ENCODE peak calls at places on chromosome 21, in ten cellular contexts. S is GM12865, D is NCI-H1694, B is OCI-LY7, G is G401, V is GM10248, I is pancreas, T is T-helper 17 cell, H is colonic mucosa, P is NCI-H1092. F is an unnamed sample.

GRCh38 chr21:42495027-42495426 is 997 bp downstream of the RSPH1 start:
- DNase-seq in S (no peak), D (no peak), B (no peak), G (no peak), V (no peak), I (no peak), T (no peak), H (no peak), P (no peak), F (no peak)

GRCh38 chr21:32949701-32950100 is 76.0 kb upstream of the OLIG2 start:
- DNase-seq in S (no peak), D (no peak), B (no peak), G (no peak), V (no peak), I (no peak), T (no peak), H (no peak), P (no peak), F (no peak)

GRCh38 chr21:33196956-33197374 is 32.8 kb upstream of the IFNAR2 start:
- DNase-seq in S (peak), D (peak), B (peak), G (peak), V (peak), I (peak), T (peak), H (peak), P (peak), F (peak)

GRCh38 chr21:46226920-46227599 is 1.5 kb downstream of the LSS start:
- DNase-seq in S (peak), D (no peak), B (peak), G (peak), V (peak), I (peak), T (no peak), H (no peak), P (no peak), F (no peak)

GRCh38 chr21:35850029-35850428 is 210.3 kb downstream of the SETD4 start:
- DNase-seq in S (no peak), D (no peak), B (no peak), G (no peak), V (no peak), I (no peak), T (no peak), H (no peak), P (no peak), F (no peak)

GRCh38 chr21:46394819-46395152 is 63.9 kb upstream of the DIP2A start:
- DNase-seq in S (no peak), D (peak), B (no peak), G (no peak), V (no peak), I (no peak), T (no peak), H (no peak), P (peak), F (no peak)

GRCh38 chr21:34754690-34755647 is 86.2 kb downstream of the CLIC6 start:
- DNase-seq in S (no peak), D (no peak), B (no peak), G (no peak), V (no peak), I (no peak), T (no peak), H (no peak), P (no peak), F (no peak)

GRCh38 chr21:42081138-42081537 is 10.0 kb downstream of the UMODL1 start:
- DNase-seq in S (no peak), D (no peak), B (no peak), G (no peak), V (no peak), I (no peak), T (no peak), H (no peak), P (no peak), F (no peak)

GRCh38 chr21:25428537-25428936 is 178.7 kb downstream of the MRPL39 start:
- DNase-seq in S (peak), D (no peak), B (no peak), G (no peak), V (no peak), I (no peak), T (no peak), H (no peak), P (no peak), F (no peak)

GRCh38 chr21:34199121-34199910 is 125.9 kb downstream of the MRPS6 start:
- DNase-seq in S (no peak), D (no peak), B (no peak), G (peak), V (no peak), I (no peak), T (no peak), H (no peak), P (no peak), F (no peak)

GRCh38 chr21:28627261-28627660 is 365.4 kb downstream of the LTN1 start:
- DNase-seq in S (no peak), D (no peak), B (no peak), G (no peak), V (no peak), I (no peak), T (no peak), H (no peak), P (no peak), F (no peak)

GRCh38 chr21:42655797-42656770 is 2.7 kb downstream of the PDE9A start:
- DNase-seq in S (no peak), D (no peak), B (peak), G (peak), V (no peak), I (no peak), T (no peak), H (peak), P (no peak), F (no peak)

GRCh38 chr21:46624050-46624449 is 11.4 kb upstream of the PRMT2 start:
- DNase-seq in S (no peak), D (no peak), B (no peak), G (no peak), V (no peak), I (no peak), T (no peak), H (no peak), P (no peak), F (no peak)

GRCh38 chr21:35226960-35227741 is 178.0 kb upstream of the RUNX1 start:
- DNase-seq in S (peak), D (no peak), B (peak), G (no peak), V (no peak), I (no peak), T (no peak), H (no peak), P (no peak), F (no peak)

GRCh38 chr21:42009018-42009830 is 936 bp downstream of the ZBTB21 start:
- DNase-seq in S (peak), D (no peak), B (peak), G (peak), V (peak), I (peak), T (peak), H (peak), P (peak), F (no peak)

GRCh38 chr21:35578831-35579470 is 481.4 kb downstream of the SETD4 start:
- DNase-seq in S (no peak), D (no peak), B (no peak), G (no peak), V (no peak), I (no peak), T (no peak), H (no peak), P (no peak), F (no peak)

GRCh38 chr21:44917446-44918106 is 3.1 kb downstream of the ITGB2 start:
- DNase-seq in S (no peak), D (no peak), B (no peak), G (no peak), V (no peak), I (no peak), T (no peak), H (no peak), P (no peak), F (no peak)

GRCh38 chr21:44958471-44959191 is 18.8 kb downstream of the SLX9 start:
- DNase-seq in S (no peak), D (no peak), B (no peak), G (peak), V (no peak), I (peak), T (no peak), H (no peak), P (no peak), F (no peak)

GRCh38 chr21:46021978-46022544 is 40.5 kb downstream of the COL6A1 start:
- DNase-seq in S (no peak), D (no peak), B (no peak), G (no peak), V (no peak), I (no peak), T (no peak), H (no peak), P (no peak), F (no peak)

GRCh38 chr21:35738342-35738961 is 321.9 kb downstream of the SETD4 start:
- DNase-seq in S (no peak), D (no peak), B (no peak), G (peak), V (no peak), I (no peak), T (no peak), H (no peak), P (no peak), F (no peak)

GRCh38 chr21:18155508-18156193 is 89.0 kb upstream of the CHODL start:
- DNase-seq in S (peak), D (no peak), B (no peak), G (no peak), V (no peak), I (no peak), T (no peak), H (no peak), P (no peak), F (no peak)

GRCh38 chr21:40841524-40842196 is 5.3 kb downstream of the DSCAM start:
- DNase-seq in S (peak), D (peak), B (no peak), G (peak), V (no peak), I (peak), T (no peak), H (no peak), P (peak), F (no peak)

GRCh38 chr21:43604505-43605204 is 54.6 kb downstream of the HSF2BP start:
- DNase-seq in S (no peak), D (no peak), B (no peak), G (no peak), V (no peak), I (no peak), T (no peak), H (no peak), P (no peak), F (no peak)

GRCh38 chr21:34548782-34549376 is 36.9 kb upstream of the KCNE1 start:
- DNase-seq in S (no peak), D (no peak), B (no peak), G (no peak), V (no peak), I (no peak), T (no peak), H (no peak), P (no peak), F (no peak)

GRCh38 chr21:42560517-42561179 is 47.0 kb downstream of the SLC37A1 start:
- DNase-seq in S (no peak), D (peak), B (peak), G (no peak), V (no peak), I (no peak), T (no peak), H (no peak), P (no peak), F (no peak)

GRCh38 chr21:16113052-16113715 is 383.4 kb downstream of the USP25 start:
- DNase-seq in S (no peak), D (no peak), B (no peak), G (no peak), V (no peak), I (no peak), T (no peak), H (peak), P (no peak), F (no peak)

GRCh38 chr21:31278511-31279155 is 65.4 kb downstream of the TIAM1 start:
- DNase-seq in S (no peak), D (no peak), B (no peak), G (peak), V (no peak), I (no peak), T (no peak), H (no peak), P (no peak), F (no peak)

GRCh38 chr21:36676039-36676950 is 22.6 kb upstream of the SIM2 start:
- DNase-seq in S (no peak), D (no peak), B (no peak), G (no peak), V (no peak), I (no peak), T (no peak), H (no peak), P (no peak), F (no peak)

GRCh38 chr21:25528511-25528910 is 78.8 kb downstream of the MRPL39 start:
- DNase-seq in S (no peak), D (peak), B (no peak), G (peak), V (no peak), I (no peak), T (no peak), H (no peak), P (no peak), F (no peak)

GRCh38 chr21:45306832-45307571 is 19.3 kb upstream of the POFUT2 start:
- DNase-seq in S (no peak), D (no peak), B (no peak), G (peak), V (no peak), I (peak), T (no peak), H (peak), P (no peak), F (no peak)

GRCh38 chr21:43810505-43811261 is 21.3 kb downstream of the RRP1 start:
- DNase-seq in S (peak), D (peak), B (peak), G (peak), V (peak), I (peak), T (peak), H (peak), P (peak), F (peak)

GRCh38 chr21:45318556-45319341 is 31.1 kb upstream of the POFUT2 start:
- DNase-seq in S (no peak), D (no peak), B (no peak), G (no peak), V (no peak), I (peak), T (no peak), H (no peak), P (no peak), F (no peak)

GRCh38 chr21:41133896-41134522 is 34.0 kb upstream of the BACE2 start:
- DNase-seq in S (peak), D (no peak), B (peak), G (peak), V (peak), I (no peak), T (no peak), H (no peak), P (peak), F (peak)

GRCh38 chr21:30227633-30228404 is 11.9 kb upstream of the CLDN8 start:
- DNase-seq in S (no peak), D (no peak), B (no peak), G (no peak), V (no peak), I (no peak), T (no peak), H (peak), P (no peak), F (no peak)

GRCh38 chr21:37204580-37204979 is 62.6 kb downstream of the VPS26C start:
- DNase-seq in S (no peak), D (no peak), B (no peak), G (no peak), V (no peak), I (no peak), T (no peak), H (no peak), P (no peak), F (no peak)

F was measured in GM19239.